ENCODE peak calls at places on chromosomes 7 and 10, in ten cellular contexts. B, N, H, M, W, Y, F, Q, C and K are unnamed samples.

GRCh38 chr10:84344560-84344959 is 16.2 kb downstream of the CCSER2 start:
- DNase-seq in N (no peak), H (no peak), B (no peak), C (no peak), F (peak; percentile 22), Y (no peak), Q (no peak), M (no peak), W (no peak), K (no peak)

GRCh38 chr7:44729949-44730590 is 18.6 kb upstream of the ZMIZ2 start:
- DNase-seq in N (no peak), Y (no peak), H (no peak), Q (no peak), M (no peak), B (no peak), F (no peak), W (no peak), C (no peak), K (no peak)

GRCh38 chr7:75849573-75849972 is 29.3 kb upstream of the RHBDD2 start:
- DNase-seq in W (no peak), N (no peak), Y (no peak), B (no peak), H (no peak), Q (no peak), F (no peak), C (no peak), M (no peak), K (no peak)

GRCh38 chr10:77837248-77837924 is 89.2 kb downstream of the DLG5 start:
- DNase-seq in N (peak; percentile 50), H (no peak), C (peak; percentile 58), Q (no peak), F (peak; percentile 68), B (peak; percentile 81), Y (peak; percentile 92), M (peak; percentile 10), W (peak; percentile 67), K (no peak)

GRCh38 chr10:78772986-78773530 is 295.7 kb upstream of the ZMIZ1 start:
- DNase-seq in Q (no peak), F (no peak), H (no peak), Y (no peak), W (no peak), N (no peak), M (no peak), C (no peak), B (no peak), K (no peak)

GRCh38 chr10:77784856-77785255 is 141.7 kb downstream of the DLG5 start:
- DNase-seq in B (no peak), N (no peak), F (peak; percentile 82), H (no peak), W (no peak), Q (no peak), C (no peak), Y (no peak), M (no peak), K (no peak)

GRCh38 chr7:39127058-39127457 is 149.3 kb downstream of the POU6F2 start:
- DNase-seq in W (no peak), C (no peak), N (no peak), H (no peak), B (no peak), Y (no peak), M (no peak), F (no peak), Q (no peak), K (no peak)

GRCh38 chr10:114026189-114027040 is 17.3 kb upstream of the ADRB1 start:
- DNase-seq in H (peak; percentile 59), F (peak; percentile 78), C (no peak), W (no peak), M (no peak), Y (no peak), Q (peak; percentile 37), N (no peak), B (no peak), K (no peak)

GRCh38 chr10:98492763-98493162 is 46.0 kb upstream of the HPS1 start:
- DNase-seq in M (no peak), B (no peak), W (no peak), C (no peak), Y (no peak), F (no peak), Q (no peak), N (no peak), H (no peak), K (no peak)

GRCh38 chr7:24907311-24907886 is 72.6 kb downstream of the OSBPL3 start:
- DNase-seq in B (no peak), H (no peak), Q (no peak), F (peak; percentile 61), M (no peak), N (no peak), Y (no peak), W (no peak), C (no peak), K (no peak)

GRCh38 chr7:44867073-44867990 is 18.0 kb downstream of the PURB start:
- DNase-seq in Q (no peak), M (no peak), C (no peak), N (no peak), Y (no peak), F (peak; percentile 95), H (no peak), W (no peak), B (peak; percentile 78), K (peak; percentile 46)

GRCh38 chr7:133851416-133851815 is 275.7 kb upstream of the LRGUK start:
- DNase-seq in N (no peak), Y (no peak), F (no peak), M (no peak), H (no peak), Q (no peak), C (no peak), W (no peak), B (no peak), K (no peak)

GRCh38 chr10:99370993-99371392 is 41.8 kb downstream of the CNNM1 start:
- DNase-seq in F (no peak), Q (no peak), B (no peak), C (peak; percentile 41), M (no peak), N (no peak), W (peak; percentile 31), Y (peak; percentile 55), H (no peak), K (no peak)

GRCh38 chr7:4831723-4832495 is 29.9 kb downstream of the PAPOLB start:
- DNase-seq in Q (no peak), N (no peak), B (no peak), F (no peak), Y (no peak), C (no peak), M (no peak), W (no peak), H (no peak), K (no peak)

GRCh38 chr7:11427686-11428273 is 404.2 kb downstream of the THSD7A start:
- DNase-seq in F (peak; percentile 44), C (no peak), N (no peak), B (no peak), M (peak; percentile 23), Y (peak; percentile 68), Q (no peak), H (no peak), W (peak; percentile 29), K (no peak)

GRCh38 chr10:132300582-132300981 is 7.2 kb downstream of the STK32C start:
- DNase-seq in F (no peak), B (peak; percentile 26), Y (no peak), W (no peak), M (no peak), Q (peak; percentile 38), C (no peak), N (no peak), H (no peak), K (no peak)

GRCh38 chr10:86373828-86374227 is 7.2 kb upstream of the GRID1 start:
- DNase-seq in C (peak; percentile 10), Y (no peak), H (no peak), M (no peak), F (no peak), B (peak; percentile 38), N (no peak), W (no peak), Q (peak; percentile 21), K (no peak)

GRCh38 chr10:61313460-61313859 is 139.7 kb downstream of the TMEM26 start:
- DNase-seq in B (no peak), F (no peak), C (no peak), Y (no peak), W (no peak), H (no peak), M (no peak), N (no peak), Q (no peak), K (no peak)
- H3K36me3 ChIP-seq in B (no peaks in the 10 kb centered on the region), F (no peaks in the 10 kb centered on the region), C (no peaks in the 10 kb centered on the region), Y (no peaks in the 10 kb centered on the region), W (no peaks in the 10 kb centered on the region), H (no peaks in the 10 kb centered on the region), M (no peaks in the 10 kb centered on the region), N (no peaks in the 10 kb centered on the region), Q (no peaks in the 10 kb centered on the region), K (no peaks in the 10 kb centered on the region)

GRCh38 chr7:91343420-91343819 is 79.2 kb downstream of the FZD1 start:
- DNase-seq in M (no peak), W (no peak), N (no peak), H (no peak), Y (no peak), Q (no peak), B (no peak), F (no peak), C (no peak), K (no peak)
- H3K27ac ChIP-seq in M (no peak overlapping the region), W (no peak overlapping the region), N (no peak overlapping the region), H (no peak overlapping the region), Y (no peak overlapping the region), Q (no peak overlapping the region), B (no peak overlapping the region), F (no peak overlapping the region), C (no peak overlapping the region), K (no peak overlapping the region)

DNA sequence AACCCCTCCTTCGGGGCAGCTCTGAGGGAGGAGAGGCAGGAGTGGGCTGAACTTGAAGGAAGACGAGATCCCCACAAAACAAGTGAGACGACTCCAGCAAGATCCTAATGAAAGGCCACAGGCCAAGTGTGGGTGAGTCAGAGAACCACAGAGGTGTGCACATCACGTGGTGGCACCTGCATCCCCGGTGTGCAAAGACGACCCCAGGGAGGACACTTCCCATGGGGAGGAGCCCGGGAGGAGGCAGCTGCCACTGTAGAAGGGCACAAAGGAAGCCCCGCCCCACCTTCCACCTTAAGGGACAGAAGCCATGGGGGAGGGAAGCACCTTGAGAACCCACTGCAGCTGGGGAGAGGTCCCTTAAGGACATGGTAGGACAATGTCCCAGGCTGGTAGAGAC is 45.7 kb downstream of the ESYT2 start:
- DNase-seq in C (no peak), F (no peak), W (no peak), N (no peak), M (no peak), Q (no peak), B (no peak), Y (no peak), H (no peak), K (no peak)
- H3K36me3 ChIP-seq in C (no peaks in the 10 kb centered on the region), F (peaks cover 37% of the 10 kb centered on the region), W (peaks cover 47% of the 10 kb centered on the region), N (peaks cover 3% of the 10 kb centered on the region), M (no peaks in the 10 kb centered on the region), Q (no peaks in the 10 kb centered on the region), B (peaks cover 7% of the 10 kb centered on the region), Y (no peaks in the 10 kb centered on the region), H (peaks cover 55% of the 10 kb centered on the region), K (peaks cover 62% of the 10 kb centered on the region)

DNA sequence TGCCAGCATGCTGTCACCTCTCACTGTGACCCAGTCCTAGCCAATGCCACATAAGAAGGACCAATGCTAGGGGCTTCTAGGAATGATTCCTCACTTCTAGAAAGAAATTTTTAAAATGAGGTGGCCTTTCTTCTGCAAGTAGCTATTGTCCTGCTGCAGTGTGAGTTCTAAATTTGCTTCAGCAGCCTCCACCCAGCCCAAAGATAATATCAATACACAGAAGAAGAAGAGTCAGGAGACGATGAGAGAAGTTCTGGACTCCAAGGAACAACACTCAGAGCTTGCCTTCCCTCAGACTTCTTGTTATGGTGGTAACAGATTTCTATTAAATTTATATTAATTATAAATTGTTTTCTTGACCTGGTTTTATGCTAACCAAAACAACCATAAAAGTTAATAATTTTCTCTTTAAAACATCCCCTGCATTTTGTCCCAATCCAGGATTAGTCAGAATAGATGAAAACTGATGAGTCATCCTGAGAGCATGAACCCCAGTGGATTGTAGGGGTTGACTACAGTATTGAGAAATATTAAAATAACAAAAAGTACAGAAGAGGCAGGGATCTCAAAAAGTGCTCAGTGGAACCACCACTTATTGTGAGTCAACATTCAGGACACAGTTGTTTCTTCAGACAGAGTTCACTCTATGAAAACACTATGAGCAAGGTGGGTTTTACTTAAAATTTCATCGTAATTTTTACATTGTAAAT is 29.6 kb upstream of the AKR1C2 start:
- DNase-seq in F (peak; percentile 79), C (no peak), B (no peak), N (no peak), M (no peak), Q (no peak), W (no peak), H (no peak), Y (no peak), K (no peak)
- H3K27ac ChIP-seq in F (peak overlapping the region; percentile 83), C (no peak overlapping the region), B (no peak overlapping the region), N (no peak overlapping the region), M (no peak overlapping the region), Q (no peak overlapping the region), W (no peak overlapping the region), H (no peak overlapping the region), Y (no peak overlapping the region), K (no peak overlapping the region)